ENCODE peak calls at places on chromosomes 7 and 10, in four cellular contexts. N is lower lobe of right lung, Z is Caco-2, B is transverse colon. S is an unnamed sample. For H3K4me1 and H3K27me3, the result is how much of the 10 kb centered on the place peaks cover.

GRCh38 chr10:49056356-49056755 is 59.0 kb downstream of the VSTM4 start:
- DNase-seq in B (no peak), Z (no peak), N (no peak), S (no peak)

GRCh38 chr10:78426181-78426580 is 392.5 kb downstream of the RPS24 start:
- DNase-seq in B (no peak), N (no peak), Z (no peak), S (no peak)

GRCh38 chr7:24216576-24217116 is 67.3 kb upstream of the NPY start:
- DNase-seq in N (no peak), Z (no peak), B (no peak), S (no peak)

GRCh38 chr7:117772416-117772815 is 100.8 kb downstream of the CTTNBP2 start:
- DNase-seq in N (no peak), Z (no peak), B (no peak), S (no peak)

GRCh38 chr10:26573674-26574073 is 123.8 kb upstream of the PDSS1 start:
- DNase-seq in Z (no peak), N (no peak), B (peak), S (no peak)

GRCh38 chr7:158847451-158847866 is 8.9 kb upstream of the DYNC2I1 start:
- DNase-seq in B (no peak), N (no peak), Z (no peak), S (no peak)

GRCh38 chr7:100053201-100053600 is 3.6 kb downstream of the ZSCAN21 start:
- DNase-seq in B (peak), N (no peak), Z (peak), S (peak)

GRCh38 chr7:578386-578785 is 58.7 kb upstream of the PDGFA start:
- DNase-seq in B (no peak), N (no peak), Z (no peak), S (no peak)

GRCh38 chr10:69088471-69088769 is 517 bp downstream of the SRGN start:
- DNase-seq in B (no peak), Z (no peak), N (no peak), S (no peak)

GRCh38 chr7:51789494-51789893 is 472.9 kb upstream of the COBL start:
- DNase-seq in B (no peak), N (no peak), Z (no peak), S (no peak)

GRCh38 chr7:85719981-85720963 is 533.4 kb upstream of the SEMA3D start:
- DNase-seq in N (no peak), B (no peak), Z (no peak), S (no peak)

GRCh38 chr7:111499027-111499426 is 63.3 kb downstream of the IMMP2L start:
- DNase-seq in N (no peak), Z (no peak), B (no peak), S (no peak)

GRCh38 chr7:131655447-131655846 is 99.0 kb upstream of the PODXL start:
- DNase-seq in N (no peak), Z (no peak), B (no peak), S (no peak)

GRCh38 chr7:468681-469590 is 50.7 kb downstream of the PDGFA start:
- DNase-seq in Z (no peak), B (no peak), N (no peak), S (no peak)

GRCh38 chr10:79232864-79233263 is 114.4 kb upstream of the PPIF start:
- DNase-seq in Z (no peak), B (no peak), N (no peak), S (no peak)

GRCh38 chr10:88979153-88979562 is 11.4 kb upstream of the FAS start:
- DNase-seq in B (no peak), Z (no peak), N (no peak), S (no peak)

GRCh38 chr7:112152186-112152585 is 54.0 kb downstream of the DOCK4 start:
- DNase-seq in N (no peak), B (no peak), Z (no peak), S (no peak)

GRCh38 chr7:143415696-143416095 is 7.0 kb upstream of the EPHA1 start:
- DNase-seq in N (no peak), B (no peak), Z (no peak), S (no peak)
- H3K4me1 ChIP-seq in N (under half), B (under half), Z (under half), S (under half)

DNA sequence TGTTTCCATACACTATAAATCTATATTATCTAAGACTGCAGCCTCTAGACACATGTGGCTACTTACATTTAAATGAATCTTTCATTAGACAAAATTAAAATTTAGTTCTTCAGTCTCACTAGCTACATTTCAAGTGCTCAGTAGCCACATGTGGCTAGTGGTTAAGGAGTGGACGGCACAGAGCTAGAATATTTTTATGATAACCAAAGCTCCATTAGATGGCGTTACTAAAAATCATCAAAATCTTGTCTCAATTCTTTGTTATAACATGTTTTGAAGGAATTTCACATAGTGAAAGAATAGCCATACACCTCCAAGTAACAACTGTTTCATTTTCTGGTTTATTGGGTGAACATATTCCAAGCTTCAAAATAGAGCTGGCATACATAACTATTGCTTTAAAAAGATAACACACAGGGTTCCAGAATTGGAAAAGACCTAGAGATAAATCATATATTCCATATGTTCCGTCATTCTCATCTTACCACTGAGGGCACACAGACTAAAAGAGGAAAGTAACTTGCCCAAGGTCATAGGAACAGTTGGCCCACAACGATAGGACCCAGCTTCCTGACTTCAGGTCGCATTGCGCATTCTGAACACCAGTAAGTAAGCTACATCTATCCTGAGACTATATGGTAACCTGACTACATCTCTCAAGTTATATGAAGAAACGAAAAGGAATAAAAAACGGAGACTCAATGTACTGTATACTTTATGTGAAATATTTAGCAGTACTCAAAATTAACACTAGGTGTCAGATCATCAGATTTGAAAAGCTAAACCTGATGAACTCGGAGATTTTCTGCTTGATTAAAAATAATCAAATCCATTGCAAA is 66.6 kb downstream of the CAV1 start:
- DNase-seq in Z (no peak), N (no peak), B (no peak), S (peak)
- H3K4me3 ChIP-seq in Z (no peak), N (peak), B (no peak), S (no peak)

GRCh38 chr10:13529714-13529973 is 830 bp upstream of the BEND7 start:
- DNase-seq in N (no peak), Z (no peak), B (no peak), S (no peak)

GRCh38 chr10:13526952-13527863 is 1.6 kb downstream of the BEND7 start:
- DNase-seq in N (no peak), Z (no peak), B (no peak), S (no peak)

GRCh38 chr10:13528875-13529713 is at the start of gene BEND7:
- DNase-seq in Z (no peak), N (peak), B (peak), S (peak)

GRCh38 chr10:13527864-13528137 is 1.0 kb downstream of the BEND7 start:
- DNase-seq in B (no peak), N (no peak), Z (no peak), S (no peak)

GRCh38 chr10:13528138-13528874 is 508 bp downstream of the BEND7 start:
- DNase-seq in N (no peak), Z (no peak), B (peak), S (peak)
- H3K27me3 ChIP-seq in N (under half), Z (under half), B (under half), S (under half)

DNA sequence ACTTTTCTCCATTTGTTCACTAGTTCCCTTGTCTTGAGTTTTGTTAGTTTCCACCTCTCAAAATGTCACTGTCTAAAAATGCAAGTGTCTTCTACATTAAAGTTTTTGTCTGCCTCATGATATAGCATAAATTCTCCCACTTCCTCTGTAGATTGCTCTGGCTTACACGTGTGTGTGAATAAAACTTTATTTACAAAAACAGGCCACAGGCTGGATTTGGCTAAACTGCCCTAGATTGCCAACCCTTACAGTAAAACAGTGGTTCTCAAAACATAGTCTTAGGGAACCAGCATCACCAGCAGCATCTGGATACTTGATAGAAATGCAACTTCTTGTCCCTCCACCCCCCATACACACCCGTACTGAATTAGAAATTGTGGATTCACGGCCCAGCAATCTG is 207.8 kb downstream of the VTI1A start:
- DNase-seq in B (no peak), N (no peak), Z (no peak), S (no peak)
- H3K4me1 ChIP-seq in B (under half), N (under half), Z (under half), S (under half)